ENCODE peak calls at places on chromosome 1, in four cellular contexts. S is SK-N-SH, M is HepG2, O is GM12878. E is an unnamed sample.

GRCh38 chr1:3064296-3064850 is 4.6 kb upstream of the PRDM16 start:
- DNase-seq in S (no peak), O (no peak), M (no peak), E (no peak)

GRCh38 chr1:98963359-98963758 is 41.3 kb downstream of the PLPPR5 start:
- DNase-seq in S (no peak), O (no peak), M (no peak), E (no peak)

GRCh38 chr1:244369256-244370057 is 82.3 kb downstream of the ADSS2 start:
- DNase-seq in M (no peak), O (no peak), S (no peak), E (no peak)

GRCh38 chr1:198575715-198576641 is 35.5 kb upstream of the ATP6V1G3 start:
- DNase-seq in O (no peak), M (no peak), S (no peak), E (no peak)

GRCh38 chr1:156726549-156727226 is 1.6 kb upstream of the METTL25B start:
- DNase-seq in M (peak), S (peak), O (no peak), E (peak)

GRCh38 chr1:230517786-230518185 is 91.7 kb upstream of the PGBD5 start:
- DNase-seq in O (no peak), S (peak), M (no peak), E (no peak)

GRCh38 chr1:7425771-7426170 is 345.3 kb upstream of the VAMP3 start:
- DNase-seq in O (no peak), S (no peak), M (no peak), E (no peak)

GRCh38 chr1:162215902-162216301 is 146.4 kb downstream of the NOS1AP start:
- DNase-seq in O (no peak), S (no peak), M (no peak), E (no peak)

GRCh38 chr1:8239306-8240023 is 78.4 kb upstream of the SLC45A1 start:
- DNase-seq in M (peak), S (no peak), O (no peak), E (no peak)

GRCh38 chr1:6597777-6598131 is 4.9 kb downstream of the KLHL21 start:
- DNase-seq in S (no peak), O (no peak), M (no peak), E (no peak)

DNA sequence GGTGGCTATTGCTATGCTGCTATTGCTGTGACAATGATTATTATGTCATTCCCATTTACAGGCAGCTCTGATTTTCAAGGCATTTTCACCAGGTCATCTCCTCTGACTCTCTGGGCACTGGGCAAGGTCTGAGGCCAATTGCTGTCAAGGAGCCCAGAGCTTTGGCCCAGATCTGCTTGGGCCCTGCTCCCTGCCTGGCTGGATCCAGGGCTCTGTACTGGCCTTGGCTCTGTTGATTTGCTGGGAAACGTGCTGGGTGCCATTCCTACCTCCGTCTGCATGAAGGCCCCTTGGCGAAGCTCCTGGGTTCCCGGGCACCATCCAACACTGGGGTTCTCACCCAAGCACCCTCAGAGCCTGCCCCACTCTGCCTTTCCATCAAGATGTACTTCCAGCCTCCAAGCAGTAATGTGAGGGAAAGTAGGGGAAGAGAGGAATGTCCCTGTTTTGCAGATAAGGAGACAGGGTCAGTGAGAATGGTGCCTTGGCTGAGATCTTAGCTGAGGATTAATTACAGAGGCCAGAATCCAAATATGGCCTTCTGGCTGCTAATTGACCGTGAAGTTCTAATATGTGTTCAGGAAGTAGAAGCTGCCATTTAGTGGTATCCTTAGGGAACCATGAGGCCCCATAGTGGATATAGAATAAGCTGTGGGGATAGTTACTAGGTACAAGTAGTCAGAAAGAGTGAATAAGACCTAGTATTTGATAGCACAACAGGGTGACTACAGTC is 63.9 kb downstream of the HTR6 start:
- DNase-seq in O (no peak), M (no peak), S (no peak), E (no peak)
- TF ChIP-seq NFIC in O (no peak), M (no peak), S (no peak), E (no peak)

GRCh38 chr1:30748699-30749401 is 8.7 kb downstream of the LAPTM5 start:
- DNase-seq in S (no peak), M (no peak), O (no peak), E (no peak)
- TF ChIP-seq NFIC in S (no peak), M (no peak), O (no peak), E (peak)

GRCh38 chr1:89047734-89048133 is 17.3 kb downstream of the GBP1 start:
- DNase-seq in M (no peak), O (no peak), S (no peak), E (no peak)

GRCh38 chr1:89041055-89041707 is 18.5 kb upstream of the GBP3 start:
- DNase-seq in M (no peak), S (no peak), O (peak), E (no peak)

GRCh38 chr1:89042491-89042890 is 19.8 kb upstream of the GBP3 start:
- DNase-seq in S (no peak), M (no peak), O (no peak), E (no peak)

GRCh38 chr1:89043940-89044339 is 21.1 kb downstream of the GBP1 start:
- DNase-seq in M (no peak), O (no peak), S (no peak), E (no peak)

DNA sequence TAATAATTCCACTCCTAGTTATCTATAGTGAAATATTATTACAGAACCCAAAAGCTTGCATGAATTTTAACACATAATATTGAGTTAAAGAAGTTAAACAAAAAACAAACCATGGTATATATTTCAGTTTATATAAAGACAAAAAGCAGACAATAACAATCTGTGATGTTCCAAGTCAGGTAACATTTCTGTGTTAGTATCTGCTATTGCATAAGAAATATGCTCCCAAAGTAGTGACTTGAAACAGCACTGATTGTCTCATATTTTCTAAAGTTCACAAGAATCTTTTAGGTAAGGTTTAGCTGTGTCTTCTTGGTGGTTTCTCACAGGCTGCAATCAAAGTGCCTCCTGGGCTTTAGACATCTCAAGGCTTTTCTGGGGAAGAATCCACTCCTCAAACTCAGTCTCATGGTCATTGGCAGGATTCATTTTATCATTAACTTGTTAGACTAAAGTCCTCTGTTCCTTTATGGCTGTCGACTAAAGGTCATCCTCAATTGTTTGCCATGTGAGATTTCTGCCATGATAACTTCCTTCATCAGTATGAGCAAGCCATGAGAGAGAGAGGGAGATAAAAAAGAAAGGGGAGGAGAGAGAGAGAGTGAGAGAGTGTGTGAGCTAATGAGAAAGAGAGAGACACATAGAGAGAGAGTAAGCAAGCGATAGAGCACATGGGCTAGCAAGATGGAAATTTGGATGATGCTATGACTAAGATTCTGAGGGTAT is 19.9 kb downstream of the GBP1 start:
- DNase-seq in S (no peak), M (peak), O (no peak), E (no peak)
- TF ChIP-seq NFIC in S (no peak), M (peak), O (no peak), E (no peak)

GRCh38 chr1:45329445-45329844 is 2.8 kb downstream of the HPDL start:
- DNase-seq in O (no peak), M (no peak), S (no peak), E (peak)

GRCh38 chr1:45327644-45328515 is 1.2 kb downstream of the HPDL start:
- DNase-seq in S (peak), O (no peak), M (no peak), E (no peak)

GRCh38 chr1:45328680-45329079 is 2.0 kb downstream of the HPDL start:
- DNase-seq in M (no peak), S (no peak), O (no peak), E (no peak)

GRCh38 chr1:45325816-45326506 is 734 bp upstream of the HPDL start:
- DNase-seq in M (no peak), S (peak), O (no peak), E (peak)

GRCh38 chr1:45326627-45327591 is at the start of gene HPDL:
- DNase-seq in S (peak), M (no peak), O (no peak), E (peak)
- TF ChIP-seq NFIC in S (no peak), M (no peak), O (no peak), E (no peak)

E was measured in K562.